ENCODE peak calls at places on chromosome X, in eight cellular contexts. One of them, this sample, is unnamed.

GRCh38 chrX:24790166-24790565 is 96.4 kb downstream of the POLA1 start:
- DNase-seq in epithelial cell of esophagus: no peak
- DNase-seq in activated CD4-positive, alpha-beta T cell treated with anti-CD3 and anti-CD28 coated beads, Interleukin-2, amount 10 ng/mL, durations not matched to agents 7 days and 5 days: no peak
- DNase-seq in activated T-cell treated with anti-CD3 and anti-CD28 coated beads, Interleukin-2, amount 50 U/mL, for 4 hours: no peak
- DNase-seq in ecto neural progenitor cell: no peak
- DNase-seq in mucosa of descending colon: no peak
- DNase-seq in suprapubic skin: no peak
- DNase-seq in NCI-H345: no peak
- DNase-seq in this sample: no peak

GRCh38 chrX:150229481-150229880 is 133.6 kb upstream of the MAMLD1 start:
- DNase-seq in epithelial cell of esophagus: no peak
- DNase-seq in activated CD4-positive, alpha-beta T cell treated with anti-CD3 and anti-CD28 coated beads, Interleukin-2, amount 10 ng/mL, durations not matched to agents 7 days and 5 days: no peak
- DNase-seq in activated T-cell treated with anti-CD3 and anti-CD28 coated beads, Interleukin-2, amount 50 U/mL, for 4 hours: no peak
- DNase-seq in ecto neural progenitor cell: peak; percentile 10
- DNase-seq in mucosa of descending colon: no peak
- DNase-seq in suprapubic skin: no peak
- DNase-seq in NCI-H345: no peak
- DNase-seq in this sample: no peak

GRCh38 chrX:24014388-24015018 is 12.5 kb downstream of the KLHL15 start:
- DNase-seq in epithelial cell of esophagus: no peak
- DNase-seq in activated CD4-positive, alpha-beta T cell treated with anti-CD3 and anti-CD28 coated beads, Interleukin-2, amount 10 ng/mL, durations not matched to agents 7 days and 5 days: peak; percentile 12
- DNase-seq in activated T-cell treated with anti-CD3 and anti-CD28 coated beads, Interleukin-2, amount 50 U/mL, for 4 hours: peak; percentile 39
- DNase-seq in ecto neural progenitor cell: no peak
- DNase-seq in mucosa of descending colon: no peak
- DNase-seq in suprapubic skin: no peak
- DNase-seq in NCI-H345: no peak
- DNase-seq in this sample: no peak

GRCh38 chrX:133414399-133415275 is 652 bp downstream of the GPC4 start:
- DNase-seq in epithelial cell of esophagus: peak; percentile 28
- DNase-seq in activated CD4-positive, alpha-beta T cell treated with anti-CD3 and anti-CD28 coated beads, Interleukin-2, amount 10 ng/mL, durations not matched to agents 7 days and 5 days: no peak
- DNase-seq in activated T-cell treated with anti-CD3 and anti-CD28 coated beads, Interleukin-2, amount 50 U/mL, for 4 hours: no peak
- DNase-seq in ecto neural progenitor cell: peak; percentile 55
- DNase-seq in mucosa of descending colon: peak; percentile 12
- DNase-seq in suprapubic skin: no peak
- DNase-seq in NCI-H345: no peak
- DNase-seq in this sample: no peak

GRCh38 chrX:44817029-44817428 is 26.8 kb upstream of the DUSP21 start:
- DNase-seq in epithelial cell of esophagus: no peak
- DNase-seq in activated CD4-positive, alpha-beta T cell treated with anti-CD3 and anti-CD28 coated beads, Interleukin-2, amount 10 ng/mL, durations not matched to agents 7 days and 5 days: no peak
- DNase-seq in activated T-cell treated with anti-CD3 and anti-CD28 coated beads, Interleukin-2, amount 50 U/mL, for 4 hours: no peak
- DNase-seq in ecto neural progenitor cell: no peak
- DNase-seq in mucosa of descending colon: no peak
- DNase-seq in suprapubic skin: no peak
- DNase-seq in NCI-H345: no peak
- DNase-seq in this sample: no peak

GRCh38 chrX:88135735-88136134 is 611.3 kb upstream of the CPXCR1 start:
- DNase-seq in epithelial cell of esophagus: no peak
- DNase-seq in activated CD4-positive, alpha-beta T cell treated with anti-CD3 and anti-CD28 coated beads, Interleukin-2, amount 10 ng/mL, durations not matched to agents 7 days and 5 days: no peak
- DNase-seq in activated T-cell treated with anti-CD3 and anti-CD28 coated beads, Interleukin-2, amount 50 U/mL, for 4 hours: no peak
- DNase-seq in ecto neural progenitor cell: no peak
- DNase-seq in mucosa of descending colon: no peak
- DNase-seq in suprapubic skin: no peak
- DNase-seq in NCI-H345: no peak
- DNase-seq in this sample: no peak

GRCh38 chrX:13033193-13033592 is 11.2 kb downstream of the FAM9C start:
- DNase-seq in epithelial cell of esophagus: no peak
- DNase-seq in activated CD4-positive, alpha-beta T cell treated with anti-CD3 and anti-CD28 coated beads, Interleukin-2, amount 10 ng/mL, durations not matched to agents 7 days and 5 days: no peak
- DNase-seq in activated T-cell treated with anti-CD3 and anti-CD28 coated beads, Interleukin-2, amount 50 U/mL, for 4 hours: no peak
- DNase-seq in ecto neural progenitor cell: no peak
- DNase-seq in mucosa of descending colon: no peak
- DNase-seq in suprapubic skin: no peak
- DNase-seq in NCI-H345: no peak
- DNase-seq in this sample: no peak

GRCh38 chrX:9948406-9948805 is 18.8 kb upstream of the CLDN34 start:
- DNase-seq in epithelial cell of esophagus: no peak
- DNase-seq in activated CD4-positive, alpha-beta T cell treated with anti-CD3 and anti-CD28 coated beads, Interleukin-2, amount 10 ng/mL, durations not matched to agents 7 days and 5 days: no peak
- DNase-seq in activated T-cell treated with anti-CD3 and anti-CD28 coated beads, Interleukin-2, amount 50 U/mL, for 4 hours: no peak
- DNase-seq in ecto neural progenitor cell: no peak
- DNase-seq in mucosa of descending colon: no peak
- DNase-seq in suprapubic skin: no peak
- DNase-seq in NCI-H345: peak; percentile 13
- DNase-seq in this sample: no peak

GRCh38 chrX:85244411-85245210 is 820 bp downstream of the ZNF711 start:
- DNase-seq in epithelial cell of esophagus: no peak
- DNase-seq in activated CD4-positive, alpha-beta T cell treated with anti-CD3 and anti-CD28 coated beads, Interleukin-2, amount 10 ng/mL, durations not matched to agents 7 days and 5 days: peak; percentile 6
- DNase-seq in activated T-cell treated with anti-CD3 and anti-CD28 coated beads, Interleukin-2, amount 50 U/mL, for 4 hours: no peak
- DNase-seq in ecto neural progenitor cell: peak; percentile 55
- DNase-seq in mucosa of descending colon: peak; percentile 4
- DNase-seq in suprapubic skin: no peak
- DNase-seq in NCI-H345: peak; percentile 39
- DNase-seq in this sample: no peak

GRCh38 chrX:136030357-136031225 is 45.4 kb downstream of the SLC9A6 start:
- DNase-seq in epithelial cell of esophagus: no peak
- DNase-seq in activated CD4-positive, alpha-beta T cell treated with anti-CD3 and anti-CD28 coated beads, Interleukin-2, amount 10 ng/mL, durations not matched to agents 7 days and 5 days: no peak
- DNase-seq in activated T-cell treated with anti-CD3 and anti-CD28 coated beads, Interleukin-2, amount 50 U/mL, for 4 hours: no peak
- DNase-seq in ecto neural progenitor cell: no peak
- DNase-seq in mucosa of descending colon: peak; percentile 42
- DNase-seq in suprapubic skin: peak; percentile 80
- DNase-seq in NCI-H345: no peak
- DNase-seq in this sample: no peak

GRCh38 chrX:39969826-39970569 is 127.8 kb downstream of the BCOR start:
- DNase-seq in epithelial cell of esophagus: no peak
- DNase-seq in activated CD4-positive, alpha-beta T cell treated with anti-CD3 and anti-CD28 coated beads, Interleukin-2, amount 10 ng/mL, durations not matched to agents 7 days and 5 days: no peak
- DNase-seq in activated T-cell treated with anti-CD3 and anti-CD28 coated beads, Interleukin-2, amount 50 U/mL, for 4 hours: no peak
- DNase-seq in ecto neural progenitor cell: no peak
- DNase-seq in mucosa of descending colon: no peak
- DNase-seq in suprapubic skin: no peak
- DNase-seq in NCI-H345: no peak
- DNase-seq in this sample: no peak

GRCh38 chrX:119942173-119942819 is 1.3 kb downstream of the NKAP start:
- DNase-seq in epithelial cell of esophagus: peak; percentile 0
- DNase-seq in activated CD4-positive, alpha-beta T cell treated with anti-CD3 and anti-CD28 coated beads, Interleukin-2, amount 10 ng/mL, durations not matched to agents 7 days and 5 days: no peak
- DNase-seq in activated T-cell treated with anti-CD3 and anti-CD28 coated beads, Interleukin-2, amount 50 U/mL, for 4 hours: no peak
- DNase-seq in ecto neural progenitor cell: no peak
- DNase-seq in mucosa of descending colon: no peak
- DNase-seq in suprapubic skin: no peak
- DNase-seq in NCI-H345: no peak
- DNase-seq in this sample: no peak

GRCh38 chrX:18889982-18890381 is 93.9 kb downstream of the PHKA2 start:
- DNase-seq in epithelial cell of esophagus: no peak
- DNase-seq in activated CD4-positive, alpha-beta T cell treated with anti-CD3 and anti-CD28 coated beads, Interleukin-2, amount 10 ng/mL, durations not matched to agents 7 days and 5 days: no peak
- DNase-seq in activated T-cell treated with anti-CD3 and anti-CD28 coated beads, Interleukin-2, amount 50 U/mL, for 4 hours: no peak
- DNase-seq in ecto neural progenitor cell: no peak
- DNase-seq in mucosa of descending colon: no peak
- DNase-seq in suprapubic skin: no peak
- DNase-seq in NCI-H345: no peak
- DNase-seq in this sample: no peak

GRCh38 chrX:11437642-11438379 is 144.6 kb downstream of the AMELX start:
- DNase-seq in epithelial cell of esophagus: peak; percentile 42
- DNase-seq in activated CD4-positive, alpha-beta T cell treated with anti-CD3 and anti-CD28 coated beads, Interleukin-2, amount 10 ng/mL, durations not matched to agents 7 days and 5 days: no peak
- DNase-seq in activated T-cell treated with anti-CD3 and anti-CD28 coated beads, Interleukin-2, amount 50 U/mL, for 4 hours: no peak
- DNase-seq in ecto neural progenitor cell: no peak
- DNase-seq in mucosa of descending colon: peak; percentile 16
- DNase-seq in suprapubic skin: no peak
- DNase-seq in NCI-H345: no peak
- DNase-seq in this sample: no peak

GRCh38 chrX:119573840-119574393 is 446 bp upstream of the UBE2A start:
- DNase-seq in epithelial cell of esophagus: peak; percentile 42
- DNase-seq in activated CD4-positive, alpha-beta T cell treated with anti-CD3 and anti-CD28 coated beads, Interleukin-2, amount 10 ng/mL, durations not matched to agents 7 days and 5 days: no peak
- DNase-seq in activated T-cell treated with anti-CD3 and anti-CD28 coated beads, Interleukin-2, amount 50 U/mL, for 4 hours: no peak
- DNase-seq in ecto neural progenitor cell: peak; percentile 46
- DNase-seq in mucosa of descending colon: no peak
- DNase-seq in suprapubic skin: no peak
- DNase-seq in NCI-H345: no peak
- DNase-seq in this sample: peak; percentile 0

GRCh38 chrX:121831601-121832000 is 784.2 kb downstream of the GLUD2 start:
- DNase-seq in epithelial cell of esophagus: peak; percentile 19
- DNase-seq in activated CD4-positive, alpha-beta T cell treated with anti-CD3 and anti-CD28 coated beads, Interleukin-2, amount 10 ng/mL, durations not matched to agents 7 days and 5 days: no peak
- DNase-seq in activated T-cell treated with anti-CD3 and anti-CD28 coated beads, Interleukin-2, amount 50 U/mL, for 4 hours: no peak
- DNase-seq in ecto neural progenitor cell: no peak
- DNase-seq in mucosa of descending colon: no peak
- DNase-seq in suprapubic skin: no peak
- DNase-seq in NCI-H345: no peak
- DNase-seq in this sample: no peak

GRCh38 chrX:39753296-39753996 is 344.3 kb downstream of the BCOR start:
- DNase-seq in epithelial cell of esophagus: peak; percentile 52
- DNase-seq in activated CD4-positive, alpha-beta T cell treated with anti-CD3 and anti-CD28 coated beads, Interleukin-2, amount 10 ng/mL, durations not matched to agents 7 days and 5 days: no peak
- DNase-seq in activated T-cell treated with anti-CD3 and anti-CD28 coated beads, Interleukin-2, amount 50 U/mL, for 4 hours: no peak
- DNase-seq in ecto neural progenitor cell: no peak
- DNase-seq in mucosa of descending colon: no peak
- DNase-seq in suprapubic skin: no peak
- DNase-seq in NCI-H345: peak; percentile 6
- DNase-seq in this sample: no peak

This sample was measured in DMS153.